ENCODE peak calls at places on chromosomes 4 and X, in seven cellular contexts. B is Daoy, A is SK-N-SH, W is Peyer's patch, M is mammary epithelial cell, E is caudate nucleus, S is GM18507. C is an unnamed sample.

GRCh38 chrX:107673401-107673800 is 45.1 kb downstream of the PRPS1 start:
- DNase-seq in B (no peak), A (no peak), W (no peak), M (no peak), E (no peak), S (no peak), C (no peak)

GRCh38 chr4:6591305-6591704 is 16.3 kb downstream of the MAN2B2 start:
- DNase-seq in B (no peak), A (no peak), W (no peak), M (no peak), E (no peak), S (no peak), C (no peak)

GRCh38 chr4:185893500-185893899 is 81.5 kb upstream of the SORBS2 start:
- DNase-seq in B (no peak), A (no peak), W (no peak), M (no peak), E (no peak), S (no peak), C (no peak)

GRCh38 chr4:152535236-152535902 is 523 bp downstream of the FBXW7 start:
- DNase-seq in B (peak), A (peak), W (peak), M (no peak), E (no peak), S (no peak), C (no peak)

GRCh38 chrX:29466441-29466840 is 748.9 kb upstream of the MAGEB2 start:
- DNase-seq in B (no peak), A (no peak), W (no peak), M (no peak), E (no peak), S (no peak), C (no peak)

GRCh38 chrX:69182818-69183375 is 17.6 kb upstream of the PJA1 start:
- DNase-seq in B (peak), A (no peak), W (no peak), M (no peak), E (no peak), S (no peak), C (no peak)

GRCh38 chr4:156295676-156296075 is 342.0 kb upstream of the CTSO start:
- DNase-seq in B (no peak), A (no peak), W (no peak), M (no peak), E (no peak), S (no peak), C (no peak)

GRCh38 chr4:116603096-116603495 is 482.3 kb downstream of the TRAM1L1 start:
- DNase-seq in B (no peak), A (no peak), W (no peak), M (peak), E (no peak), S (no peak), C (no peak)

GRCh38 chr4:138090145-138090917 is 151.8 kb downstream of the SLC7A11 start:
- DNase-seq in B (peak), A (peak), W (no peak), M (peak), E (peak), S (peak), C (peak)

GRCh38 chrX:104742345-104742744 is 176.3 kb downstream of the IL1RAPL2 start:
- DNase-seq in B (peak), A (no peak), W (no peak), M (peak), E (no peak), S (no peak), C (no peak)

GRCh38 chrX:46912673-46913491 is 661 bp downstream of the JADE3 start:
- DNase-seq in B (peak), A (peak), W (peak), M (peak), E (peak), S (no peak), C (peak)

GRCh38 chr4:167222098-167222497 is 12.2 kb downstream of the SPOCK3 start:
- DNase-seq in B (no peak), A (no peak), W (no peak), M (no peak), E (no peak), S (no peak), C (no peak)

GRCh38 chr4:88033309-88033708 is 25.9 kb downstream of the PKD2 start:
- DNase-seq in B (peak), A (peak), W (no peak), M (peak), E (no peak), S (peak), C (peak)

GRCh38 chr4:3417448-3417847 is 24.3 kb upstream of the HGFAC start:
- DNase-seq in B (no peak), A (no peak), W (peak), M (no peak), E (no peak), S (no peak), C (no peak)

GRCh38 chrX:11913001-11913400 is 155.0 kb downstream of the MSL3 start:
- DNase-seq in B (peak), A (no peak), W (no peak), M (no peak), E (no peak), S (no peak), C (no peak)

GRCh38 chr4:132593717-132594400 is 555.2 kb upstream of the PCDH10 start:
- DNase-seq in B (no peak), A (no peak), W (no peak), M (peak), E (no peak), S (no peak), C (no peak)

C was measured in D341Med.